ENCODE peak calls at places on chromosomes 3 and 15, in ten cellular contexts. H is psoas muscle, Z is astrocyte of the spinal cord, L is prostate gland, W is RWPE2, D is mesothelial cell of epicardium, E is GM06990, P is endothelial cell of umbilical vein, J is thyroid gland, Q is HL-60. U is an unnamed sample.

GRCh38 chr15:50735156-50735555 is 30.4 kb downstream of the SPPL2A start:
- DNase-seq in Q (no peak), D (no peak), L (no peak), J (no peak), E (no peak), W (no peak), Z (no peak), H (no peak), P (no peak), U (no peak)

GRCh38 chr3:195711813-195712534 is 8.8 kb upstream of the MUC20 start:
- DNase-seq in E (no peak), J (no peak), H (no peak), W (no peak), L (no peak), Z (no peak), Q (no peak), P (no peak), D (no peak), U (no peak)

GRCh38 chr3:71057526-71057894 is 526.0 kb downstream of the FOXP1 start:
- DNase-seq in Z (no peak), Q (no peak), E (no peak), P (peak), H (no peak), D (no peak), J (no peak), W (no peak), L (no peak), U (no peak)

GRCh38 chr15:48559270-48559669 is 86.2 kb downstream of the FBN1 start:
- DNase-seq in Z (peak), H (peak), J (peak), D (no peak), W (no peak), P (peak), E (no peak), Q (no peak), L (no peak), U (peak)

GRCh38 chr3:193452338-193452737 is 73.8 kb upstream of the ATP13A5 start:
- DNase-seq in P (peak), H (no peak), E (no peak), Q (no peak), D (no peak), L (no peak), J (no peak), W (no peak), Z (no peak), U (no peak)

GRCh38 chr3:168096210-168096795 is 579 bp upstream of the GOLIM4 start:
- DNase-seq in Z (peak), L (no peak), W (peak), D (peak), H (peak), P (peak), J (peak), E (no peak), Q (peak), U (peak)

GRCh38 chr3:129974451-129975331 is at the start of gene TRH:
- DNase-seq in L (no peak), E (no peak), H (no peak), D (no peak), W (no peak), P (no peak), Z (no peak), Q (no peak), J (no peak), U (no peak)

GRCh38 chr15:75232252-75232813 is 25.8 kb upstream of the GOLGA6C start:
- DNase-seq in J (no peak), P (no peak), D (peak), Q (no peak), E (no peak), L (no peak), W (peak), Z (no peak), H (peak), U (no peak)

GRCh38 chr3:297585-297984 is 101.0 kb downstream of the CHL1 start:
- DNase-seq in W (no peak), D (no peak), Z (no peak), E (no peak), Q (no peak), H (no peak), L (no peak), J (no peak), P (no peak), U (no peak)

GRCh38 chr3:97037294-97037943 is 223.0 kb downstream of the EPHA6 start:
- DNase-seq in H (no peak), Z (no peak), D (no peak), L (no peak), Q (no peak), E (no peak), P (no peak), W (no peak), J (no peak), U (no peak)

GRCh38 chr15:59039225-59039624 is 51.8 kb downstream of the RNF111 start:
- DNase-seq in Q (no peak), E (peak), L (no peak), H (no peak), J (no peak), W (no peak), D (no peak), Z (no peak), P (peak), U (no peak)

DNA sequence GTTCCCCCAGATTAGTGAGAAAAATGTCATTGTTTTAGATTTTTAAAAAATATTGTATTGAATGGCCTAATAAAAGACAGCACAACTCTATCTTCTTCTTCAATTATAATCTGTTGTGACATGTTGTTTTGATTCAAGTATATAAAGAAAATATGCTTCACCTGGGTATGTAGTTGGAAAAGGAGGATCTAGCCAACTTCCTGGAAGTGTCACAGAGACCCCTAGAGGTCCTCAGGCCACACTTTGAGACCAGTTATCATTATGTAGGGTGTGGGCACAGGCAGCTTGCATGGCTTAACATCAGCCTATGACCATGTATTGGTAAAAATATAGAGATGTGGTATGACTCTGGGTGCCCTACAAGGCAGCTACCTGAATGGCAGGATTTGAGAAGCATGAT is 14.7 kb upstream of the RYR3 start:
- DNase-seq in Q (no peak), Z (no peak), L (no peak), H (no peak), W (no peak), P (no peak), J (no peak), E (no peak), D (no peak), U (no peak)
- TF ChIP-seq CTCF in Q (no peak), Z (no peak), L (no peak), H (no peak), W (no peak), P (no peak), J (no peak), E (no peak), D (no peak), U (no peak)

DNA sequence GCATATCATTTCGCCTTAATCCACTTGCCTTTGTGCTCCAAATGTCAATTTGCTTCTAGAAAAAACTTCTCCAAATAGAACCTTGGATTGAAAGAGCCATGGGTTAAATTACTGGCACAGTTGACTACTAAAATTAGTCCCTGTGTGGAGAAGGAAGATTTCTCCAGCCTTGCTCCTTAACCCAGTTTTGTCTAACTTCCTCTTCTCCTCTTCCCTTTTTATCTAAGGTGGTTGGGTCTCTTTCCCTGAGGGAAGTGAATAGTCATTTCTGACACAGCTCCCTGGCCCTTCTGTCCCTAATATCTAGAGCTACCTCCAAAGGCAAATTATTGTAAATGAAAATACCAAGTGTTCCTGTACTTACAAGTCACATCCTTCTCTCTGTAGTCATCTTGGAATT is 527.9 kb upstream of the TBL1XR1 start:
- DNase-seq in L (no peak), E (no peak), P (no peak), Q (peak), H (no peak), Z (no peak), J (no peak), W (no peak), D (no peak), U (no peak)
- TF ChIP-seq CTCF in L (no peak), E (no peak), P (no peak), Q (no peak), H (no peak), Z (no peak), J (no peak), W (no peak), D (no peak), U (no peak)

GRCh38 chr3:128066111-128066510 is 13.9 kb downstream of the SEC61A1 start:
- DNase-seq in P (no peak), W (no peak), Z (no peak), D (no peak), L (no peak), H (no peak), Q (no peak), E (no peak), J (no peak), U (no peak)

GRCh38 chr3:128062033-128062745 is 10.0 kb downstream of the SEC61A1 start:
- DNase-seq in Z (no peak), L (no peak), P (no peak), W (no peak), E (no peak), Q (no peak), J (no peak), D (no peak), H (no peak), U (no peak)

GRCh38 chr3:128056258-128056657 is 4.0 kb downstream of the SEC61A1 start:
- DNase-seq in W (no peak), Q (no peak), J (no peak), P (no peak), E (no peak), D (no peak), Z (no peak), H (no peak), L (no peak), U (no peak)

GRCh38 chr3:128064962-128065361 is 12.7 kb downstream of the SEC61A1 start:
- DNase-seq in J (no peak), Z (no peak), L (no peak), P (no peak), Q (no peak), W (no peak), H (no peak), E (no peak), D (no peak), U (peak)

DNA sequence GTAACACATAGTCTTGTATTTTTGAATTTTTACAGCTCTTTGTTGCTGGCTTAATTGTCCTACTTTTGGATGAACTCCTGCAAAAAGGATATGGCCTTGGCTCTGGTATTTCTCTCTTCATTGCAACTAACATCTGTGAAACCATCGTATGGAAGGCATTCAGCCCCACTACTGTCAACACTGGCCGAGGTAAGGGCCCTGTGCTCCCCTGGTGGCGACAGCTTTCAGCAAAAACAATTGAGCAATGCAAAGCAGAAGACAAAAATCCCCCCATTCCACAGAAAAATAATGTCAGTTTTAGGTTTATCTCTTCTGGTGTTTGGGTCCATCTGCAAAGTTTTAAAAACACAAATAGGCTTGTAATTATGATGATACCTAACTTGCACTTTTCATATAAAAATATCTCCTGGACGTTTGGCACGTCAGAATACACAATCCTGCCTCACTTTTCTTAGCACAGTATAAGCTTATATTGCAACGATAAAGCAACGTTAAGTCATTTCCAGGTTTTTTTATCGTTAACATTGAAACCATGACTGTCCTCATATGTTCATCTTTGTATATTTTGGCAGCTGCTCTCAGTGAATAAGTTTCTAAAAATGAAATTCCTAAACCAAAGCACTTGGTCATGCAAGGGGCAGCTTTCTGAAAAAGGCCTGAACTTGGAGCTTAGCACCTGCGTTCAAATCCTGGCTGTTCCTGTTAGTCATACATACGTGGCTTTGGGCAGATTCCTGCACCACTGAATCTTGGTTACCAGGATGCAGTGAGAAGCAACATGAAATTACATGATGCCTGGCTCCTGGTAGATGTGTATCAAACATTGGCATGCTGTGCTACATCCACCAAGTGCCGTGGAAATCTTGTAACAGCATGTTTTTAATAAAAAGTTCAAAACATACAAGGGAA is 8.5 kb downstream of the SEC61A1 start:
- DNase-seq in H (no peak), Q (no peak), P (peak), E (no peak), W (no peak), J (no peak), Z (peak), L (no peak), D (no peak), U (no peak)
- TF ChIP-seq CTCF in H (no peak), Q (no peak), P (no peak), E (no peak), W (no peak), J (no peak), Z (peak), L (no peak), D (no peak), U (no peak)

DNA sequence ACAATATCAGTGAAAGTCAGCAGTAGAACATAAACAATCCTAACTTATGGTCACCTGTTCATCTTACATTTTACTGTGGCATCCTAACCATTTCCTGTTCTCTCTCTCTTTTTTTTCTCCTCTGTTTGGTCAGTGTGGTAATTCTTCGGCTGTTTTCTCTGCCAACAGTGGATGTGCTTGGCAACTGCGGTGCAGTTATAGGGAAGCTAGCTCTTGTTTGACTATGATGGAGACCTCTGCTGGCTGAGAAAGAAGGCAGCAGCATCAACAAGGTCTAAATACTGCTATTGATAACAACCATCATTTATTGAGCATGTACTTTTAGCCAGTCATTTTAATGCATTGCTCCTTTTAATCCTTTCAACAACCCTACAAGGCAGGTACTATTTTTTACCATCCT is 723 bp upstream of the DRD3 start:
- DNase-seq in L (no peak), P (peak), J (no peak), Z (peak), Q (peak), H (no peak), E (no peak), W (no peak), D (no peak), U (no peak)
- TF ChIP-seq CTCF in L (no peak), P (peak), J (no peak), Z (peak), Q (peak), H (no peak), E (peak), W (peak), D (no peak), U (peak)

DNA sequence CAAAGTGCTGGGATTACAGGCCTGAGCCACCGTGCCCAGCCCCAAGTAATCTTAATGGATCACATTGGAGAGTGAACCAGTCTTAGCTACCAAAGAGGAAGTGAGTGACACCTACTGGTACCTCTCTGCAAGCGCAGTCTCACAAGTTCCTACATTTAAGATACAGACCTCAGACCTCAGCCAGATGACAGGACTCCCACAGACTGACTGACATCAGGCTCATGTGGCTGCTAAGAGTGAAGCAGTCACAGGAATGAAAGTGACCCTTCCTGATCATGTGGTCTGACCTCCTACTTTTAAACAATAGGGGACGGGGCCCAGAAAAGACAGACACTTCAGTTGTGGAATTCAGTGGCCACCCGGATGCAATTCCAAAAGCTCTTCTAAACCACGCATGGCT is 36.3 kb upstream of the GNB5 start:
- DNase-seq in D (no peak), Z (peak), P (peak), L (peak), W (no peak), J (peak), E (peak), H (peak), Q (peak), U (peak)
- TF ChIP-seq CTCF in D (peak), Z (peak), P (peak), L (peak), W (peak), J (peak), E (peak), H (peak), Q (peak), U (peak)

GRCh38 chr3:93973160-93974126 is at the start of gene PROS1:
- DNase-seq in Q (peak), E (peak), P (peak), Z (peak), L (peak), W (no peak), J (peak), H (peak), D (peak), U (peak)
- TF ChIP-seq CTCF in Q (no peak), E (no peak), P (no peak), Z (no peak), L (no peak), W (peak), J (no peak), H (no peak), D (no peak), U (no peak)

DNA sequence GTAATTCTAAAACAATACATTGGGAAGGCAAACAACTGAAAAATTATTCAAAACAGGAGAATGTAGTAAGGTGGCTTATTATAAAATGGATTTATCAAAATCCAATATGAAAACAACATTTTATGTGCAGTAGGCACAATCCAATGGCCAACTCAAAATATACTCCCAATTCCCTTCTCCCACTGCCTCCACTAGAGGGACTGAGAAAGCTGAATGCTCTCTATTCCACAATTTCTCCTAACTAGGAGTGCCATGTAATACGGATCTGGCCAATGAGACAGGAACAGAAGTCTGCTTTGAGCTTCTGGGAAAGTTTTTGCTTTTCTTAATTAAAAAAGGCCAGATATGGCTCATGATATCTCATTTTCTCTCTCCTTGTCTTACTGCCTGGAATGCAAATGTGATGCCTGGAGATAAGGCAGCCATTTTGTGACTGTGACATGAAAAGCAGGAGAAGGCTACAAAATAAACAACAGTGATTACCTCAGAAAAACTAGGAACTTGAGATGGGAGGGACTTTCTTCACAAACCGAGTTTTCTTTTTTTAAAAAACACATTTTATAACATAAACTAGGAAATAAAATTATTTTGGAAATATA is 18.8 kb upstream of the VGLL4 start:
- DNase-seq in H (no peak), L (no peak), D (no peak), P (peak), Z (peak), J (no peak), E (no peak), Q (no peak), W (no peak), U (no peak)
- TF ChIP-seq CTCF in H (no peak), L (no peak), D (peak), P (peak), Z (peak), J (no peak), E (no peak), Q (no peak), W (peak), U (peak)

DNA sequence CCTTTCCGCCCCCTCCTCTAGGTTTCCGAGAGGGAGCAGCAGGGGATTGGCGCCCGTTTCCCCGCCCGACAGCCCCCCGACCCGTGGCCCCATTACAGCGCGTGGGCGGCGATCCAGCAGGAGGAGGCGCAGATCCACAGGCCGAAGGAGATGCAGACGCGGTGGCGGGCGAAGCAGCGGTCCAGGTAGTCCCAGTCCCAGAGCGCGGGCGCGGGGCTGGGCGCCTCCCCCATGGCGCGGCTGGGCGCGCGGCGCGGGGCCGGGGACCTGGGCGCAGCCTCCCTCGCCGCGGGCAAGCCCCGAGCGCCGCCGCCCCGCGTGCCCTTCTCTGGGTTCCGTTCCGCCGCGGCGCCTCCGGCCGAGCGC is 253 bp downstream of the TMEM44 start:
- DNase-seq in P (peak), Q (peak), H (peak), E (no peak), D (no peak), J (peak), L (no peak), W (no peak), Z (no peak), U (no peak)
- TF ChIP-seq CTCF in P (no peak), Q (no peak), H (no peak), E (no peak), D (no peak), J (no peak), L (no peak), W (no peak), Z (no peak), U (no peak)

GRCh38 chr3:52197842-52198625 is at the start of gene ALAS1:
- DNase-seq in Q (peak), P (peak), E (peak), H (peak), J (peak), W (peak), D (peak), L (peak), Z (peak), U (peak)
- TF ChIP-seq CTCF in Q (no peak), P (no peak), E (no peak), H (peak), J (peak), W (no peak), D (no peak), L (peak), Z (peak), U (peak)

U was measured in adrenal gland.